ENCODE peak calls at places on chromosomes 16 and 17, in nine cellular contexts. C, V, O, W, G, M, Y, R and T are unnamed samples.

GRCh38 chr17:2594657-2595085 is 1.2 kb downstream of the PAFAH1B1 start:
- DNase-seq in C (peak; percentile 8), V (no peak), O (peak; percentile 4), W (peak; percentile 37), G (no peak), M (no peak), Y (no peak), R (no peak), T (no peak)

GRCh38 chr17:44913676-44914075 is 1.6 kb downstream of the GFAP start:
- DNase-seq in C (no peak), V (no peak), O (no peak), W (no peak), G (no peak), M (no peak), Y (peak; percentile 8), R (no peak), T (no peak)

GRCh38 chr16:30557397-30557949 is 701 bp downstream of the ZNF764 start:
- DNase-seq in C (no peak), V (no peak), O (no peak), W (peak; percentile 26), G (no peak), M (no peak), Y (no peak), R (no peak), T (no peak)

GRCh38 chr17:52306314-52306713 is 147.8 kb upstream of the CA10 start:
- DNase-seq in C (no peak), V (no peak), O (no peak), W (no peak), G (no peak), M (no peak), Y (no peak), R (no peak), T (no peak)

GRCh38 chr17:2904135-2904534 is 107.9 kb downstream of the RAP1GAP2 start:
- DNase-seq in C (no peak), V (peak; percentile 82), O (no peak), W (no peak), G (no peak), M (peak; percentile 28), Y (no peak), R (peak; percentile 36), T (peak; percentile 64)

GRCh38 chr17:41689497-41690299 is 1.0 kb downstream of the EIF1 start:
- DNase-seq in C (peak; percentile 64), V (peak; percentile 21), O (peak; percentile 41), W (peak; percentile 73), G (peak; percentile 65), M (peak; percentile 79), Y (peak; percentile 44), R (no peak), T (no peak)

GRCh38 chr17:48676963-48677558 is 45.3 kb downstream of the PRAC1 start:
- DNase-seq in C (no peak), V (no peak), O (no peak), W (no peak), G (no peak), M (no peak), Y (no peak), R (no peak), T (no peak)

GRCh38 chr16:19929062-19929511 is 44.4 kb upstream of the GPRC5B start:
- DNase-seq in C (no peak), V (no peak), O (no peak), W (no peak), G (no peak), M (no peak), Y (no peak), R (no peak), T (no peak)

GRCh38 chr16:1548727-1549126 is 15.3 kb downstream of the TMEM204 start:
- DNase-seq in C (no peak), V (no peak), O (no peak), W (no peak), G (no peak), M (no peak), Y (no peak), R (no peak), T (no peak)

GRCh38 chr16:53502331-53503269 is at the start of gene AKTIP:
- DNase-seq in C (peak; percentile 17), V (no peak), O (peak; percentile 34), W (peak; percentile 38), G (peak; percentile 39), M (peak; percentile 33), Y (peak; percentile 11), R (peak; percentile 26), T (peak; percentile 44)

GRCh38 chr16:720990-721764 is at the start of gene ANTKMT:
- DNase-seq in C (peak; percentile 79), V (peak; percentile 53), O (peak; percentile 60), W (peak; percentile 73), G (peak; percentile 61), M (peak; percentile 71), Y (peak; percentile 87), R (peak; percentile 73), T (peak; percentile 91)

GRCh38 chr17:76139261-76139752 is 1.7 kb downstream of the FOXJ1 start:
- DNase-seq in C (no peak), V (no peak), O (no peak), W (no peak), G (no peak), M (no peak), Y (no peak), R (no peak), T (no peak)

GRCh38 chr17:72726936-72727335 is 365.6 kb downstream of the SLC39A11 start:
- DNase-seq in C (peak; percentile 11), V (no peak), O (peak; percentile 26), W (peak; percentile 70), G (peak; percentile 11), M (no peak), Y (peak; percentile 43), R (no peak), T (no peak)

GRCh38 chr17:17702821-17703607 is 21.8 kb downstream of the RAI1 start:
- DNase-seq in C (no peak), V (no peak), O (no peak), W (no peak), G (peak; percentile 66), M (no peak), Y (no peak), R (no peak), T (peak; percentile 44)

GRCh38 chr16:87499189-87499486 is 6.3 kb upstream of the ZCCHC14 start:
- DNase-seq in C (no peak), V (no peak), O (no peak), W (peak; percentile 86), G (peak; percentile 74), M (peak; percentile 35), Y (peak; percentile 75), R (no peak), T (no peak)

GRCh38 chr16:50102046-50102756 is 36.4 kb downstream of the HEATR3 start:
- DNase-seq in C (no peak), V (no peak), O (no peak), W (peak; percentile 94), G (peak; percentile 71), M (peak; percentile 21), Y (peak; percentile 6), R (no peak), T (no peak)

GRCh38 chr17:6231886-6232767 is 161.9 kb downstream of the WSCD1 start:
- DNase-seq in C (no peak), V (no peak), O (no peak), W (peak; percentile 68), G (no peak), M (no peak), Y (peak; percentile 89), R (no peak), T (no peak)

GRCh38 chr16:931651-932500 is 38.9 kb downstream of the LMF1 start:
- DNase-seq in C (no peak), V (no peak), O (no peak), W (no peak), G (no peak), M (no peak), Y (no peak), R (no peak), T (no peak)